ENCODE peak calls at places on chromosomes 11 and 22, in five cellular contexts. One of them, this sample, is unnamed.

GRCh38 chr11:46120361-46120710 is 918 bp downstream of the PHF21A start:
- DNase-seq in neuronal stem cell: no peak
- DNase-seq in mesenchymal stem cell: no peak
- DNase-seq in IMR-90: no peak
- DNase-seq in H9: no peak
- DNase-seq in this sample: no peak

GRCh38 chr11:19451609-19452008 is 210.9 kb upstream of the E2F8 start:
- DNase-seq in neuronal stem cell: no peak
- DNase-seq in mesenchymal stem cell: no peak
- DNase-seq in IMR-90: no peak
- DNase-seq in H9: no peak
- DNase-seq in this sample: no peak

GRCh38 chr11:77140231-77140959 is 12.3 kb downstream of the MYO7A start:
- DNase-seq in neuronal stem cell: no peak
- DNase-seq in mesenchymal stem cell: no peak
- DNase-seq in IMR-90: peak
- DNase-seq in H9: peak
- DNase-seq in this sample: no peak

GRCh38 chr11:86524603-86525352 is 147.6 kb downstream of the ME3 start:
- DNase-seq in neuronal stem cell: no peak
- DNase-seq in mesenchymal stem cell: peak
- DNase-seq in IMR-90: peak
- DNase-seq in H9: no peak
- DNase-seq in this sample: peak

GRCh38 chr11:112163875-112164521 is at the start of gene IL18:
- DNase-seq in neuronal stem cell: no peak
- DNase-seq in mesenchymal stem cell: peak
- DNase-seq in IMR-90: no peak
- DNase-seq in H9: peak
- DNase-seq in this sample: peak

GRCh38 chr22:43109921-43110443 is 568 bp upstream of the BIK start:
- DNase-seq in neuronal stem cell: no peak
- DNase-seq in mesenchymal stem cell: no peak
- DNase-seq in IMR-90: no peak
- DNase-seq in H9: peak
- DNase-seq in this sample: no peak

GRCh38 chr11:45551181-45551580 is 114.2 kb downstream of the CHST1 start:
- DNase-seq in neuronal stem cell: no peak
- DNase-seq in mesenchymal stem cell: no peak
- DNase-seq in IMR-90: no peak
- DNase-seq in H9: no peak
- DNase-seq in this sample: no peak

GRCh38 chr11:47257518-47258316 is at the start of gene NR1H3:
- DNase-seq in neuronal stem cell: peak
- DNase-seq in mesenchymal stem cell: peak
- DNase-seq in IMR-90: peak
- DNase-seq in H9: peak
- DNase-seq in this sample: peak

GRCh38 chr11:102420547-102420946 is 32.0 kb downstream of the TMEM123 start:
- DNase-seq in neuronal stem cell: no peak
- DNase-seq in mesenchymal stem cell: no peak
- DNase-seq in IMR-90: no peak
- DNase-seq in H9: no peak
- DNase-seq in this sample: no peak

GRCh38 chr22:48491451-48491941 is 1336.2 kb downstream of the BRD1 start:
- DNase-seq in neuronal stem cell: no peak
- DNase-seq in mesenchymal stem cell: no peak
- DNase-seq in IMR-90: no peak
- DNase-seq in H9: peak
- DNase-seq in this sample: no peak

GRCh38 chr11:117547188-117547831 is 219.7 kb downstream of the CEP164 start:
- DNase-seq in neuronal stem cell: no peak
- DNase-seq in mesenchymal stem cell: no peak
- DNase-seq in IMR-90: no peak
- DNase-seq in H9: peak
- DNase-seq in this sample: no peak

GRCh38 chr11:30424336-30424735 is 101.4 kb downstream of the ARL14EP start:
- DNase-seq in neuronal stem cell: no peak
- DNase-seq in mesenchymal stem cell: no peak
- DNase-seq in IMR-90: no peak
- DNase-seq in H9: no peak
- DNase-seq in this sample: no peak

GRCh38 chr11:4041731-4042391 is 52.7 kb upstream of the RRM1 start:
- DNase-seq in neuronal stem cell: no peak
- DNase-seq in mesenchymal stem cell: no peak
- DNase-seq in IMR-90: peak
- DNase-seq in H9: no peak
- DNase-seq in this sample: no peak

GRCh38 chr11:125342281-125342980 is 153.6 kb downstream of the FEZ1 start:
- DNase-seq in neuronal stem cell: no peak
- DNase-seq in mesenchymal stem cell: no peak
- DNase-seq in IMR-90: no peak
- DNase-seq in H9: no peak
- DNase-seq in this sample: no peak
- H3K14ac ChIP-seq in neuronal stem cell: no peak
- H3K14ac ChIP-seq in mesenchymal stem cell: no peak
- H3K14ac ChIP-seq in IMR-90: no peak
- H3K14ac ChIP-seq in H9: no peak
- H3K14ac ChIP-seq in this sample: peak

GRCh38 chr22:50270302-50271010 is at the start of gene MAPK11:
- DNase-seq in neuronal stem cell: peak
- DNase-seq in mesenchymal stem cell: peak
- DNase-seq in IMR-90: peak
- DNase-seq in H9: peak
- DNase-seq in this sample: peak
- H2AFZ ChIP-seq in neuronal stem cell: peak
- H2AFZ ChIP-seq in mesenchymal stem cell: peak
- H2AFZ ChIP-seq in IMR-90: peak
- H2AFZ ChIP-seq in H9: no peak
- H2AFZ ChIP-seq in this sample: no peak

DNA sequence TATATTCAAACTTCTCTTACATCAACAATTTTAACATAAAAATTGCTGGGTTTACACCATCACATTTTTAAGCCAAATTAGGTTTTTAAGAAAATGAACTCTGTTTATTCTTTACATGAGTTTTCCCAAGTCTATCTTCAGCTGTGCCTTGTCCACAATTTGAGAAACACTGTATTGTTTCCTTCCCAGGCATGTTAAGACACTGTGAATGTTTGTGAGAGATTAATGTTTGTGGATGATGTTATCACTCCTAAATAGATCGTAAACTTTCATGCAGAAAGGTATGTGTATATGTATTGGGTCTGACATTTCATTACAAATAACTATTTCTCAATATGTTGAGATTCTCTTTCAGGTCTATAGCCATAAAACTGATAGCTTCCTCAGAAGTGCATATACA is 11.5 kb downstream of the OR8D1 start:
- DNase-seq in neuronal stem cell: no peak
- DNase-seq in mesenchymal stem cell: peak
- DNase-seq in IMR-90: no peak
- DNase-seq in H9: no peak
- DNase-seq in this sample: no peak
- H3K14ac ChIP-seq in neuronal stem cell: no peak
- H3K14ac ChIP-seq in mesenchymal stem cell: no peak
- H3K14ac ChIP-seq in IMR-90: no peak
- H3K14ac ChIP-seq in H9: no peak
- H3K14ac ChIP-seq in this sample: no peak

GRCh38 chr22:46148885-46149492 is 1.3 kb upstream of the PPARA start:
- DNase-seq in neuronal stem cell: no peak
- DNase-seq in mesenchymal stem cell: no peak
- DNase-seq in IMR-90: no peak
- DNase-seq in H9: no peak
- DNase-seq in this sample: no peak
- H2AFZ ChIP-seq in neuronal stem cell: peak
- H2AFZ ChIP-seq in mesenchymal stem cell: no peak
- H2AFZ ChIP-seq in IMR-90: peak
- H2AFZ ChIP-seq in H9: no peak
- H2AFZ ChIP-seq in this sample: peak

DNA sequence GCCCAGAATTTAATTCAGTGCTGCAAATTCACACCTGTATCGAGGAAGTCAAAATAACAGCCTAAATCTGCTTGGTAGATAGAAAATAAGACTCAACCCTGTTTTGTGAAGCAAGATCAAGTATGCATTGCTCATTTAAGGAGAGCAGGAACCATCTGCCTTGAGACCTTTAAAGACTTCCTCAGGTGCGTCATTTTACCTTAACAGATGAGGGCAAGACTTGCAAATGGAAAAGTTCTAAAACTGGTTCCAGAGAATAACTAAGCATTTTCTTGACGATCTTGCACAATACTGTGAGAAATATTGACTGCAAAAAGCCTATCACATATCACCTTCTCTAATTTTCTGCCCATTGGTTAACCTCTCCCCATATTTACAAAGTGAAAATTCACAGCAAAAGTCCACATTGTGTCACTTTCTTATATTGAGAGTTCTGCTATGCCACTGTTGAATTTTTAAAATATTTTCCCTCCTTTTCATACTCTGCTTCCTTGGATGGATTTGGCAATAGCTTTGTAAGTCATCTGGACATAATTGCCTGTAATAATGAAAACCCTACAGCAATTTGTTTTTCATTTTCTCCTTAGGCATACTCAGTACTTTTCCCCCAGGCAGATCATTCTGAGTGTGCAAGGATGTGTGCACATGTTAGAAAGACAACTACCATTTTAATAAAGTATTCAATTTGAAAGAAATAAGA is 234.2 kb downstream of the AASDHPPT start:
- DNase-seq in neuronal stem cell: no peak
- DNase-seq in mesenchymal stem cell: no peak
- DNase-seq in IMR-90: no peak
- DNase-seq in H9: no peak
- DNase-seq in this sample: peak
- H3K14ac ChIP-seq in neuronal stem cell: no peak
- H3K14ac ChIP-seq in mesenchymal stem cell: no peak
- H3K14ac ChIP-seq in IMR-90: no peak
- H3K14ac ChIP-seq in H9: no peak
- H3K14ac ChIP-seq in this sample: no peak

GRCh38 chr11:118939412-118939915 is 13.7 kb upstream of the BCL9L start:
- DNase-seq in neuronal stem cell: no peak
- DNase-seq in mesenchymal stem cell: no peak
- DNase-seq in IMR-90: no peak
- DNase-seq in H9: no peak
- DNase-seq in this sample: no peak
- H2AFZ ChIP-seq in neuronal stem cell: peak
- H2AFZ ChIP-seq in mesenchymal stem cell: no peak
- H2AFZ ChIP-seq in IMR-90: peak
- H2AFZ ChIP-seq in H9: no peak
- H2AFZ ChIP-seq in this sample: no peak

DNA sequence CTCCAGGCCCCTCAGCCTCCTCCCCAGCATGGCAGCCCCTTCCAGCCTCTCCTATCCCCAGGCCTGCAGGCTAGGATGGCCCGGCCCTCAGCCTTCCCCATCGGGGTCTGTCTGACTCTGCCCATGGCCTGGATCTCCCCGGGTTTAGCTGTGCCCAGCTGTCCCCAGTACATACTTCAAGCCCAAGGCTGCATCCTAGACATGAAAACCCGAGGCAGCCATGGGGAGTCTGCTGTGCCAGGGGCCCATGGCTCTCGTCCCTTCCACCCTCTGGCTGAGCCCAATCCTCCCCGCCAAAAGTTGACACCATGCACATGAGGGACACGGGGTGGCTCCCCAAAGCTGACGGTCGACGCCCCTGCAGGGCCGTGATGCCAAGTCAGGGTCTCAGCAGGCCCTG is 22.2 kb upstream of the FADD start:
- DNase-seq in neuronal stem cell: no peak
- DNase-seq in mesenchymal stem cell: no peak
- DNase-seq in IMR-90: no peak
- DNase-seq in H9: no peak
- DNase-seq in this sample: no peak
- H3K14ac ChIP-seq in neuronal stem cell: no peak
- H3K14ac ChIP-seq in mesenchymal stem cell: peak
- H3K14ac ChIP-seq in IMR-90: no peak
- H3K14ac ChIP-seq in H9: no peak
- H3K14ac ChIP-seq in this sample: no peak

This sample was measured in trophoblast cell.